ENCODE peak calls at places on chromosomes 5 and 9, in nine cellular contexts. Q, T, A, P, G, J, N, F and X are unnamed samples.

GRCh38 chr5:95986937-95987520 is 25.4 kb upstream of the ELL2 start:
- DNase-seq in T (no peak), P (no peak), N (no peak), G (no peak), A (peak; percentile 88), Q (no peak), J (no peak), F (no peak), X (no peak)

GRCh38 chr5:108451269-108451668 is 69.4 kb upstream of the FBXL17 start:
- DNase-seq in T (no peak), N (no peak), A (no peak), J (no peak), P (no peak), Q (no peak), F (no peak), G (no peak), X (no peak)

GRCh38 chr9:115144706-115145105 is 26.7 kb upstream of the TNC start:
- DNase-seq in A (no peak), G (no peak), Q (no peak), F (no peak), T (no peak), N (no peak), J (no peak), P (no peak), X (no peak)

GRCh38 chr9:125850231-125850630 is 103.1 kb downstream of the PBX3 start:
- DNase-seq in A (no peak), Q (no peak), J (no peak), N (no peak), G (no peak), T (no peak), F (no peak), P (no peak), X (no peak)

GRCh38 chr5:156681276-156681675 is 168.8 kb upstream of the PPP1R2B start:
- DNase-seq in J (no peak), A (no peak), Q (no peak), P (no peak), G (no peak), T (no peak), N (no peak), F (no peak), X (no peak)

GRCh38 chr9:137243626-137244485 is 2.8 kb downstream of the TUBB4B start:
- DNase-seq in F (no peak), Q (no peak), T (no peak), J (no peak), A (no peak), P (no peak), N (no peak), G (no peak), X (no peak)

GRCh38 chr5:76622973-76623596 is at the start of gene F2RL2:
- DNase-seq in F (peak; percentile 57), N (no peak), G (no peak), J (no peak), P (no peak), A (peak; percentile 20), Q (no peak), T (no peak), X (peak; percentile 49)

GRCh38 chr5:143428155-143428554 is 24.7 kb upstream of the NR3C1 start:
- DNase-seq in Q (no peak), A (no peak), G (no peak), P (no peak), T (no peak), F (no peak), N (no peak), J (no peak), X (no peak)

GRCh38 chr9:116230233-116230632 is 76.6 kb downstream of the PAPPA start:
- DNase-seq in J (no peak), N (no peak), P (no peak), F (no peak), G (no peak), T (no peak), Q (no peak), A (no peak), X (no peak)

GRCh38 chr9:129557192-129558036 is 63.5 kb downstream of the C9orf50 start:
- DNase-seq in A (peak; percentile 70), G (no peak), J (no peak), N (no peak), F (peak; percentile 98), P (no peak), Q (no peak), T (no peak), X (peak; percentile 98)

GRCh38 chr5:155313518-155313917 is 300.0 kb downstream of the KIF4B start:
- DNase-seq in F (no peak), J (no peak), N (no peak), A (no peak), T (no peak), G (no peak), P (no peak), Q (no peak), X (no peak)

GRCh38 chr5:81631124-81631523 is 119.8 kb downstream of the SSBP2 start:
- DNase-seq in G (no peak), N (no peak), Q (no peak), T (no peak), J (no peak), F (no peak), P (no peak), A (no peak), X (no peak)

GRCh38 chr5:180314106-180314505 is 22.2 kb upstream of the MAPK9 start:
- DNase-seq in T (no peak), A (no peak), G (no peak), P (no peak), J (no peak), F (no peak), Q (no peak), N (no peak), X (no peak)

GRCh38 chr9:133356391-133357091 is at the start of the genes SURF1 and SURF2:
- DNase-seq in A (peak; percentile 91), F (peak; percentile 91), Q (peak; percentile 93), P (peak; percentile 92), T (peak; percentile 20), N (peak; percentile 53), J (peak; percentile 86), G (peak; percentile 52), X (peak; percentile 88)